ENCODE peak calls at places on chromosomes 2 and 18, in seven cellular contexts. One of them, this sample, is unnamed.

GRCh38 chr18:500556-501405 is at the start of gene COLEC12:
- DNase-seq in cardiac fibroblast: peak
- DNase-seq in endodermal cell: peak
- DNase-seq in lower lobe of right lung: peak
- DNase-seq in cardiac muscle cell: peak
- DNase-seq in psoas muscle: peak
- DNase-seq in fibroblast of the aortic adventitia: no peak
- DNase-seq in this sample: no peak

GRCh38 chr2:237456200-237456731 is 30.8 kb upstream of the MLPH start:
- DNase-seq in endodermal cell: no peak
- DNase-seq in lower lobe of right lung: no peak
- DNase-seq in cardiac muscle cell: peak
- DNase-seq in cardiac fibroblast: peak
- DNase-seq in fibroblast of the aortic adventitia: peak
- DNase-seq in psoas muscle: peak
- DNase-seq in this sample: peak

GRCh38 chr2:96962567-96963203 is 23.7 kb downstream of the FAM178B start:
- DNase-seq in fibroblast of the aortic adventitia: no peak
- DNase-seq in endodermal cell: no peak
- DNase-seq in cardiac muscle cell: no peak
- DNase-seq in psoas muscle: no peak
- DNase-seq in lower lobe of right lung: no peak
- DNase-seq in cardiac fibroblast: no peak
- DNase-seq in this sample: no peak

GRCh38 chr2:161975813-161976160 is 98.2 kb downstream of the DPP4 start:
- DNase-seq in lower lobe of right lung: no peak
- DNase-seq in fibroblast of the aortic adventitia: no peak
- DNase-seq in cardiac fibroblast: no peak
- DNase-seq in cardiac muscle cell: no peak
- DNase-seq in endodermal cell: no peak
- DNase-seq in psoas muscle: no peak
- DNase-seq in this sample: no peak

GRCh38 chr2:200619275-200619674 is 33.5 kb downstream of the AOX1 start:
- DNase-seq in fibroblast of the aortic adventitia: no peak
- DNase-seq in endodermal cell: no peak
- DNase-seq in cardiac fibroblast: no peak
- DNase-seq in psoas muscle: no peak
- DNase-seq in lower lobe of right lung: no peak
- DNase-seq in cardiac muscle cell: no peak
- DNase-seq in this sample: no peak

GRCh38 chr2:90207454-90208058 is 1516.1 kb downstream of the RPIA start:
- DNase-seq in endodermal cell: no peak
- DNase-seq in fibroblast of the aortic adventitia: peak
- DNase-seq in lower lobe of right lung: no peak
- DNase-seq in psoas muscle: no peak
- DNase-seq in cardiac fibroblast: peak
- DNase-seq in cardiac muscle cell: peak
- DNase-seq in this sample: no peak

GRCh38 chr2:34831096-34831495 is 1232.0 kb upstream of the FAM98A start:
- DNase-seq in lower lobe of right lung: no peak
- DNase-seq in psoas muscle: no peak
- DNase-seq in fibroblast of the aortic adventitia: no peak
- DNase-seq in cardiac muscle cell: no peak
- DNase-seq in endodermal cell: no peak
- DNase-seq in cardiac fibroblast: no peak
- DNase-seq in this sample: no peak

GRCh38 chr2:38174646-38175096 is 98.7 kb upstream of the CYP1B1 start:
- DNase-seq in endodermal cell: no peak
- DNase-seq in lower lobe of right lung: no peak
- DNase-seq in fibroblast of the aortic adventitia: peak
- DNase-seq in cardiac fibroblast: peak
- DNase-seq in cardiac muscle cell: peak
- DNase-seq in psoas muscle: no peak
- DNase-seq in this sample: peak

GRCh38 chr2:24362253-24362652 is 1.9 kb upstream of the ITSN2 start:
- DNase-seq in cardiac muscle cell: no peak
- DNase-seq in endodermal cell: no peak
- DNase-seq in cardiac fibroblast: no peak
- DNase-seq in lower lobe of right lung: no peak
- DNase-seq in psoas muscle: no peak
- DNase-seq in fibroblast of the aortic adventitia: no peak
- DNase-seq in this sample: no peak

GRCh38 chr2:174641168-174641567 is 43.6 kb upstream of the WIPF1 start:
- DNase-seq in cardiac fibroblast: no peak
- DNase-seq in endodermal cell: no peak
- DNase-seq in psoas muscle: no peak
- DNase-seq in cardiac muscle cell: no peak
- DNase-seq in lower lobe of right lung: no peak
- DNase-seq in fibroblast of the aortic adventitia: no peak
- DNase-seq in this sample: no peak

GRCh38 chr2:48278590-48278989 is 251.4 kb upstream of the STON1 start:
- DNase-seq in cardiac muscle cell: peak
- DNase-seq in lower lobe of right lung: no peak
- DNase-seq in fibroblast of the aortic adventitia: peak
- DNase-seq in cardiac fibroblast: no peak
- DNase-seq in psoas muscle: no peak
- DNase-seq in endodermal cell: no peak
- DNase-seq in this sample: peak

GRCh38 chr2:142819411-142819810 is 58.1 kb upstream of the KYNU start:
- DNase-seq in cardiac fibroblast: no peak
- DNase-seq in fibroblast of the aortic adventitia: no peak
- DNase-seq in cardiac muscle cell: peak
- DNase-seq in psoas muscle: no peak
- DNase-seq in lower lobe of right lung: no peak
- DNase-seq in endodermal cell: no peak
- DNase-seq in this sample: no peak

GRCh38 chr2:49175831-49176230 is 21.5 kb upstream of the FSHR start:
- DNase-seq in lower lobe of right lung: no peak
- DNase-seq in fibroblast of the aortic adventitia: no peak
- DNase-seq in cardiac fibroblast: no peak
- DNase-seq in endodermal cell: no peak
- DNase-seq in psoas muscle: no peak
- DNase-seq in cardiac muscle cell: no peak
- DNase-seq in this sample: no peak

GRCh38 chr18:24090876-24091275 is 48.0 kb upstream of the CABYR start:
- DNase-seq in cardiac fibroblast: no peak
- DNase-seq in cardiac muscle cell: no peak
- DNase-seq in lower lobe of right lung: no peak
- DNase-seq in fibroblast of the aortic adventitia: no peak
- DNase-seq in psoas muscle: no peak
- DNase-seq in endodermal cell: no peak
- DNase-seq in this sample: no peak

GRCh38 chr2:143955416-143956075 is 564.4 kb downstream of the ZEB2 start:
- DNase-seq in endodermal cell: no peak
- DNase-seq in fibroblast of the aortic adventitia: peak
- DNase-seq in psoas muscle: no peak
- DNase-seq in lower lobe of right lung: no peak
- DNase-seq in cardiac fibroblast: peak
- DNase-seq in cardiac muscle cell: peak
- DNase-seq in this sample: peak

GRCh38 chr18:79857082-79857661 is 59.4 kb downstream of the KCNG2 start:
- DNase-seq in fibroblast of the aortic adventitia: peak
- DNase-seq in cardiac muscle cell: peak
- DNase-seq in endodermal cell: peak
- DNase-seq in cardiac fibroblast: peak
- DNase-seq in psoas muscle: no peak
- DNase-seq in lower lobe of right lung: no peak
- DNase-seq in this sample: peak

GRCh38 chr2:58701688-58702301 is 460.7 kb upstream of the FANCL start:
- DNase-seq in psoas muscle: no peak
- DNase-seq in endodermal cell: no peak
- DNase-seq in cardiac fibroblast: no peak
- DNase-seq in lower lobe of right lung: no peak
- DNase-seq in fibroblast of the aortic adventitia: no peak
- DNase-seq in cardiac muscle cell: no peak
- DNase-seq in this sample: no peak

GRCh38 chr2:64979744-64980143 is 9.5 kb upstream of the SLC1A4 start:
- DNase-seq in endodermal cell: no peak
- DNase-seq in cardiac fibroblast: no peak
- DNase-seq in psoas muscle: no peak
- DNase-seq in cardiac muscle cell: no peak
- DNase-seq in fibroblast of the aortic adventitia: no peak
- DNase-seq in lower lobe of right lung: no peak
- DNase-seq in this sample: no peak

GRCh38 chr2:15074751-15075700 is 442.5 kb downstream of the LRATD1 start:
- DNase-seq in cardiac fibroblast: no peak
- DNase-seq in cardiac muscle cell: no peak
- DNase-seq in lower lobe of right lung: no peak
- DNase-seq in endodermal cell: no peak
- DNase-seq in psoas muscle: no peak
- DNase-seq in fibroblast of the aortic adventitia: peak
- DNase-seq in this sample: no peak

GRCh38 chr18:14026199-14026598 is 106.0 kb downstream of the ZNF519 start:
- DNase-seq in psoas muscle: no peak
- DNase-seq in cardiac muscle cell: no peak
- DNase-seq in fibroblast of the aortic adventitia: no peak
- DNase-seq in lower lobe of right lung: no peak
- DNase-seq in endodermal cell: no peak
- DNase-seq in cardiac fibroblast: no peak
- DNase-seq in this sample: no peak

GRCh38 chr2:158321264-158321663 is 135.3 kb downstream of the CCDC148 start:
- DNase-seq in endodermal cell: no peak
- DNase-seq in lower lobe of right lung: no peak
- DNase-seq in fibroblast of the aortic adventitia: peak
- DNase-seq in psoas muscle: no peak
- DNase-seq in cardiac muscle cell: peak
- DNase-seq in cardiac fibroblast: peak
- DNase-seq in this sample: peak

GRCh38 chr18:55775972-55776371 is 188.0 kb upstream of the TCF4 start:
- DNase-seq in cardiac fibroblast: no peak
- DNase-seq in endodermal cell: no peak
- DNase-seq in psoas muscle: no peak
- DNase-seq in cardiac muscle cell: no peak
- DNase-seq in lower lobe of right lung: no peak
- DNase-seq in fibroblast of the aortic adventitia: no peak
- DNase-seq in this sample: no peak
- TF ChIP-seq CTCF in cardiac fibroblast: no peak
- TF ChIP-seq CTCF in endodermal cell: peak
- TF ChIP-seq CTCF in psoas muscle: no peak
- TF ChIP-seq CTCF in cardiac muscle cell: no peak
- TF ChIP-seq CTCF in lower lobe of right lung: no peak
- TF ChIP-seq CTCF in fibroblast of the aortic adventitia: peak
- TF ChIP-seq CTCF in this sample: peak

GRCh38 chr2:129817175-129817574 is 162.3 kb upstream of the RAB6C start:
- DNase-seq in endodermal cell: no peak
- DNase-seq in cardiac fibroblast: no peak
- DNase-seq in lower lobe of right lung: no peak
- DNase-seq in fibroblast of the aortic adventitia: no peak
- DNase-seq in cardiac muscle cell: no peak
- DNase-seq in psoas muscle: no peak
- DNase-seq in this sample: no peak

GRCh38 chr2:129812071-129812470 is 167.4 kb upstream of the RAB6C start:
- DNase-seq in endodermal cell: no peak
- DNase-seq in psoas muscle: peak
- DNase-seq in fibroblast of the aortic adventitia: no peak
- DNase-seq in lower lobe of right lung: peak
- DNase-seq in cardiac fibroblast: no peak
- DNase-seq in cardiac muscle cell: no peak
- DNase-seq in this sample: no peak

GRCh38 chr2:129810521-129810920 is 168.9 kb upstream of the RAB6C start:
- DNase-seq in lower lobe of right lung: no peak
- DNase-seq in psoas muscle: no peak
- DNase-seq in cardiac fibroblast: no peak
- DNase-seq in endodermal cell: no peak
- DNase-seq in fibroblast of the aortic adventitia: no peak
- DNase-seq in cardiac muscle cell: no peak
- DNase-seq in this sample: no peak

GRCh38 chr2:129813404-129813803 is 166.1 kb upstream of the RAB6C start:
- DNase-seq in lower lobe of right lung: no peak
- DNase-seq in psoas muscle: no peak
- DNase-seq in cardiac fibroblast: no peak
- DNase-seq in fibroblast of the aortic adventitia: no peak
- DNase-seq in cardiac muscle cell: peak
- DNase-seq in endodermal cell: no peak
- DNase-seq in this sample: no peak

DNA sequence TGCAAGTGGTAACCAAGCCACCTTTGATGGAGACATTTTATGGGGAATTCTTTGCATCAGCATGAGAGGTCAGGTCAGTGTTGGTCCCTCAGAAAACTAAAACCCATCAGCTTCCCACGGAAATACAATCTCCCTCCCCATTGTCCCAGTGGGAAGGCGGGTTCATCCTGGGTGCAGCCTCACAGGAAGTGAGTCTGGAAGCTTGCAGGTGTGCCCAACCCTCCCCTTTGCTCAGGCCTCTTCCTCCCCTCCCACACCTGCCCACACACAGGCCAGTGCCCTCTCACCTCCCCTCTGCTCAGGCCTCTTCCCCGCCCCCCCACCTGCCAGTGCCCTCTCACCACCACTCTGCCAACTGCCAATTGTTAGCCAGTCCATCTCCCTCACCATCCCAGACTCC is 166.8 kb upstream of the RAB6C start:
- DNase-seq in psoas muscle: no peak
- DNase-seq in endodermal cell: no peak
- DNase-seq in cardiac fibroblast: no peak
- DNase-seq in cardiac muscle cell: no peak
- DNase-seq in lower lobe of right lung: no peak
- DNase-seq in fibroblast of the aortic adventitia: no peak
- DNase-seq in this sample: no peak
- H3K4me3 ChIP-seq in psoas muscle: no peak
- H3K4me3 ChIP-seq in endodermal cell: no peak
- H3K4me3 ChIP-seq in cardiac fibroblast: no peak
- H3K4me3 ChIP-seq in cardiac muscle cell: no peak
- H3K4me3 ChIP-seq in lower lobe of right lung: no peak
- H3K4me3 ChIP-seq in fibroblast of the aortic adventitia: no peak
- H3K4me3 ChIP-seq in this sample: no peak

DNA sequence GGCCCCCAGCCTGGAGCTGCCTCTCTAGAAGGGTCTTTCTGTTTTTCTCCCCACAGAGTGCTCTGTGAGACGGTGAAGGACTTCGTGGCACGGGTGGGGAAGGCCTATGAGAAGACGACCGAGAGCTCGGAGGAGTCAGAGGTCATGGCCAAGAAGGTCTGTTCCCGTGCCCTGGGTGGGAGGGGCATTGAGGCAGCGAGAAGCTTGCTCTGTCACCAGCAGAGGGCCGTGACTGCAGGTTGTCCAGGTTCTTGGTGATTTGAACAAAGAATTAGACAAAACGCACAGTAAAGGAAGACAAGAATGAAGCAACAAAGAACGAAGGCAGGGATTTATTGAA is 93.9 kb downstream of the DGKD start:
- DNase-seq in fibroblast of the aortic adventitia: no peak
- DNase-seq in endodermal cell: peak
- DNase-seq in cardiac muscle cell: peak
- DNase-seq in psoas muscle: peak
- DNase-seq in lower lobe of right lung: no peak
- DNase-seq in cardiac fibroblast: peak
- DNase-seq in this sample: no peak
- TF ChIP-seq CTCF in fibroblast of the aortic adventitia: peak
- TF ChIP-seq CTCF in endodermal cell: peak
- TF ChIP-seq CTCF in cardiac muscle cell: peak
- TF ChIP-seq CTCF in psoas muscle: peak
- TF ChIP-seq CTCF in lower lobe of right lung: no peak
- TF ChIP-seq CTCF in cardiac fibroblast: peak
- TF ChIP-seq CTCF in this sample: peak

DNA sequence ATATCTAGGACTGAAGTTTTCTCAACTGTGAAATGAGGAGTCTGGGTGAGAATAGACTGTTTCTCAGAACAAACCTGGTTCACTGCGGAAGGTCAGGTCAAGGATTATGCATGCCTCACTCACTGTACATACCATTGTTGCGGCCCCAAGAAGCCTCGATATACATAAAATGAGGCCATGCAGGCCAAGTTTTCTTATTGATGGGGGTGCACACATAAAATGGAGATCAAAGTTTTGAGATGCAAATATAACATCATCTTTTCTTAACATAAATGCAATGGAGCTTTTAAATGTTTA is 1366.1 kb upstream of the CELF4 start:
- DNase-seq in cardiac muscle cell: no peak
- DNase-seq in psoas muscle: no peak
- DNase-seq in cardiac fibroblast: no peak
- DNase-seq in endodermal cell: no peak
- DNase-seq in fibroblast of the aortic adventitia: no peak
- DNase-seq in lower lobe of right lung: no peak
- DNase-seq in this sample: no peak
- H3K4me3 ChIP-seq in cardiac muscle cell: no peak
- H3K4me3 ChIP-seq in psoas muscle: no peak
- H3K4me3 ChIP-seq in cardiac fibroblast: no peak
- H3K4me3 ChIP-seq in endodermal cell: no peak
- H3K4me3 ChIP-seq in fibroblast of the aortic adventitia: no peak
- H3K4me3 ChIP-seq in lower lobe of right lung: no peak
- H3K4me3 ChIP-seq in this sample: no peak